ENCODE peak calls at places on chromosomes 16 and 17, in seven cellular contexts. One of them, this sample, is unnamed.

GRCh38 chr16:65202461-65202860 is 80.6 kb upstream of the CDH11 start:
- DNase-seq in A549: no peak
- DNase-seq in CD8-positive, alpha-beta T cell: no peak
- DNase-seq in AG10803: peak; percentile 44
- DNase-seq in endodermal cell: no peak
- DNase-seq in A673: peak; percentile 33
- DNase-seq in tibial nerve: no peak
- DNase-seq in this sample: no peak

GRCh38 chr16:86252596-86252995 is 257.7 kb upstream of the FOXF1 start:
- DNase-seq in A549: peak; percentile 35
- DNase-seq in A673: peak; percentile 32
- DNase-seq in endodermal cell: peak; percentile 91
- DNase-seq in tibial nerve: no peak
- DNase-seq in AG10803: peak; percentile 25
- DNase-seq in CD8-positive, alpha-beta T cell: no peak
- DNase-seq in this sample: peak; percentile 20

GRCh38 chr17:44636562-44636961 is 19.7 kb upstream of the MEIOC start:
- DNase-seq in tibial nerve: no peak
- DNase-seq in CD8-positive, alpha-beta T cell: no peak
- DNase-seq in A549: peak; percentile 69
- DNase-seq in endodermal cell: no peak
- DNase-seq in A673: peak; percentile 1
- DNase-seq in AG10803: peak; percentile 76
- DNase-seq in this sample: no peak

GRCh38 chr16:66923866-66924265 is 1.5 kb downstream of the RRAD start:
- DNase-seq in tibial nerve: no peak
- DNase-seq in CD8-positive, alpha-beta T cell: no peak
- DNase-seq in endodermal cell: no peak
- DNase-seq in A673: no peak
- DNase-seq in AG10803: no peak
- DNase-seq in A549: no peak
- DNase-seq in this sample: no peak

GRCh38 chr17:77235370-77236080 is 94.8 kb downstream of the SEC14L1 start:
- DNase-seq in AG10803: peak; percentile 96
- DNase-seq in endodermal cell: no peak
- DNase-seq in A673: peak; percentile 97
- DNase-seq in CD8-positive, alpha-beta T cell: no peak
- DNase-seq in tibial nerve: peak; percentile 50
- DNase-seq in A549: no peak
- DNase-seq in this sample: no peak

GRCh38 chr16:57612494-57612893 is 15.9 kb upstream of the ADGRG1 start:
- DNase-seq in A549: no peak
- DNase-seq in endodermal cell: peak; percentile 20
- DNase-seq in A673: no peak
- DNase-seq in tibial nerve: no peak
- DNase-seq in CD8-positive, alpha-beta T cell: no peak
- DNase-seq in AG10803: no peak
- DNase-seq in this sample: no peak

GRCh38 chr16:89701425-89702406 is at the start of gene SPATA2L:
- DNase-seq in A673: peak; percentile 97
- DNase-seq in tibial nerve: peak; percentile 62
- DNase-seq in A549: peak; percentile 95
- DNase-seq in CD8-positive, alpha-beta T cell: peak; percentile 95
- DNase-seq in AG10803: peak; percentile 61
- DNase-seq in endodermal cell: peak; percentile 99
- DNase-seq in this sample: peak; percentile 99

GRCh38 chr17:14156689-14157088 is 80.0 kb downstream of the CDRT15 start:
- DNase-seq in AG10803: peak; percentile 93
- DNase-seq in tibial nerve: no peak
- DNase-seq in A673: peak; percentile 9
- DNase-seq in CD8-positive, alpha-beta T cell: no peak
- DNase-seq in A549: no peak
- DNase-seq in endodermal cell: no peak
- DNase-seq in this sample: no peak

GRCh38 chr16:27444470-27444869 is 42.5 kb downstream of the IL21R start:
- DNase-seq in AG10803: no peak
- DNase-seq in endodermal cell: peak; percentile 17
- DNase-seq in A549: no peak
- DNase-seq in tibial nerve: no peak
- DNase-seq in A673: no peak
- DNase-seq in CD8-positive, alpha-beta T cell: no peak
- DNase-seq in this sample: no peak

GRCh38 chr16:79662673-79663313 is 62.3 kb upstream of the MAF start:
- DNase-seq in CD8-positive, alpha-beta T cell: no peak
- DNase-seq in A673: no peak
- DNase-seq in AG10803: no peak
- DNase-seq in A549: no peak
- DNase-seq in tibial nerve: no peak
- DNase-seq in endodermal cell: no peak
- DNase-seq in this sample: no peak

GRCh38 chr16:8798174-8798527 is 512 bp downstream of the PMM2 start:
- DNase-seq in A673: no peak
- DNase-seq in CD8-positive, alpha-beta T cell: no peak
- DNase-seq in A549: peak; percentile 7
- DNase-seq in endodermal cell: no peak
- DNase-seq in tibial nerve: no peak
- DNase-seq in AG10803: peak; percentile 37
- DNase-seq in this sample: no peak

GRCh38 chr17:44916059-44916780 is 920 bp upstream of the GFAP start:
- DNase-seq in endodermal cell: no peak
- DNase-seq in tibial nerve: no peak
- DNase-seq in A673: no peak
- DNase-seq in AG10803: peak; percentile 55
- DNase-seq in A549: no peak
- DNase-seq in CD8-positive, alpha-beta T cell: no peak
- DNase-seq in this sample: no peak

GRCh38 chr16:26273607-26274006 is 581.8 kb downstream of the HS3ST4 start:
- DNase-seq in AG10803: no peak
- DNase-seq in tibial nerve: no peak
- DNase-seq in A673: no peak
- DNase-seq in CD8-positive, alpha-beta T cell: no peak
- DNase-seq in A549: no peak
- DNase-seq in endodermal cell: no peak
- DNase-seq in this sample: no peak

GRCh38 chr17:58040386-58040785 is 33.3 kb upstream of the SRSF1 start:
- DNase-seq in A673: no peak
- DNase-seq in tibial nerve: no peak
- DNase-seq in AG10803: no peak
- DNase-seq in A549: no peak
- DNase-seq in endodermal cell: no peak
- DNase-seq in CD8-positive, alpha-beta T cell: no peak
- DNase-seq in this sample: no peak

GRCh38 chr16:19589771-19590302 is 34.3 kb downstream of the VPS35L start:
- DNase-seq in AG10803: peak; percentile 95
- DNase-seq in tibial nerve: no peak
- DNase-seq in CD8-positive, alpha-beta T cell: no peak
- DNase-seq in A549: peak; percentile 52
- DNase-seq in A673: no peak
- DNase-seq in endodermal cell: no peak
- DNase-seq in this sample: no peak

GRCh38 chr17:18851206-18851605 is 6.7 kb upstream of the PRPSAP2 start:
- DNase-seq in tibial nerve: no peak
- DNase-seq in endodermal cell: peak; percentile 41
- DNase-seq in A673: no peak
- DNase-seq in CD8-positive, alpha-beta T cell: no peak
- DNase-seq in AG10803: no peak
- DNase-seq in A549: peak; percentile 37
- DNase-seq in this sample: peak; percentile 7

GRCh38 chr17:19539841-19540311 is 6.2 kb downstream of the SLC47A1 start:
- DNase-seq in A549: no peak
- DNase-seq in endodermal cell: peak; percentile 43
- DNase-seq in A673: no peak
- DNase-seq in tibial nerve: no peak
- DNase-seq in CD8-positive, alpha-beta T cell: no peak
- DNase-seq in AG10803: no peak
- DNase-seq in this sample: no peak

GRCh38 chr16:49660647-49661046 is 195.3 kb downstream of the ZNF423 start:
- DNase-seq in AG10803: no peak
- DNase-seq in endodermal cell: no peak
- DNase-seq in tibial nerve: no peak
- DNase-seq in A673: peak; percentile 10
- DNase-seq in A549: no peak
- DNase-seq in CD8-positive, alpha-beta T cell: no peak
- DNase-seq in this sample: no peak

GRCh38 chr17:281365-281999 is 71.1 kb downstream of the RPH3AL start:
- DNase-seq in endodermal cell: no peak
- DNase-seq in A673: no peak
- DNase-seq in tibial nerve: no peak
- DNase-seq in CD8-positive, alpha-beta T cell: no peak
- DNase-seq in AG10803: no peak
- DNase-seq in A549: no peak
- DNase-seq in this sample: no peak

GRCh38 chr16:57266531-57267268 is 17.8 kb downstream of the PLLP start:
- DNase-seq in A549: no peak
- DNase-seq in AG10803: no peak
- DNase-seq in tibial nerve: no peak
- DNase-seq in A673: no peak
- DNase-seq in endodermal cell: no peak
- DNase-seq in CD8-positive, alpha-beta T cell: no peak
- DNase-seq in this sample: peak; percentile 25

GRCh38 chr16:22638393-22639206 is 127.9 kb downstream of the NPIPB5 start:
- DNase-seq in A673: no peak
- DNase-seq in endodermal cell: peak; percentile 38
- DNase-seq in A549: no peak
- DNase-seq in CD8-positive, alpha-beta T cell: no peak
- DNase-seq in AG10803: peak; percentile 88
- DNase-seq in tibial nerve: no peak
- DNase-seq in this sample: no peak

DNA sequence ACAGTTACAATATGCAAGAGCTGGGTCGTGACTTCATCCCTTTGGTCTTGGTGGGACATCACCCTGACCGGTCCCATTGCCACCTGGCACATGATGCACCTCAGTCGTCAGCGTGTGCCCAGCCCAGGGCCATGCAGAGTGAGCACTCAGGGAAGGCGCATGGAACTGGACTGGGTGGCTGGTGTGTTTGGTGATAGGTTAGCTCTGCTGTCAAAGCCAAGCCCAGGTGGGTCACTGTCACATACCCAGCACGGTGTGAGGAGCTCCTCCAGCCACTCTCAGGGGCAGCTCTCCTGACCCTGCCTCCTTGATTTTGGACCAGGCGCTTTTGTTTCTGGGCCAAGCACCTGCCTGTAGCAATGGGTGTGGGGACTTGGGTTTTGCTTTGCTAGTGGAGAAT is 180.9 kb downstream of the RAB11FIP4 start:
- DNase-seq in A549: no peak
- DNase-seq in tibial nerve: no peak
- DNase-seq in CD8-positive, alpha-beta T cell: no peak
- DNase-seq in endodermal cell: no peak
- DNase-seq in A673: no peak
- DNase-seq in AG10803: no peak
- DNase-seq in this sample: no peak
- TF ChIP-seq CTCF in A549: no peak
- TF ChIP-seq CTCF in tibial nerve: no peak
- TF ChIP-seq CTCF in CD8-positive, alpha-beta T cell: no peak
- TF ChIP-seq CTCF in endodermal cell: no peak
- TF ChIP-seq CTCF in A673: no peak
- TF ChIP-seq CTCF in AG10803: no peak
- TF ChIP-seq CTCF in this sample: no peak

DNA sequence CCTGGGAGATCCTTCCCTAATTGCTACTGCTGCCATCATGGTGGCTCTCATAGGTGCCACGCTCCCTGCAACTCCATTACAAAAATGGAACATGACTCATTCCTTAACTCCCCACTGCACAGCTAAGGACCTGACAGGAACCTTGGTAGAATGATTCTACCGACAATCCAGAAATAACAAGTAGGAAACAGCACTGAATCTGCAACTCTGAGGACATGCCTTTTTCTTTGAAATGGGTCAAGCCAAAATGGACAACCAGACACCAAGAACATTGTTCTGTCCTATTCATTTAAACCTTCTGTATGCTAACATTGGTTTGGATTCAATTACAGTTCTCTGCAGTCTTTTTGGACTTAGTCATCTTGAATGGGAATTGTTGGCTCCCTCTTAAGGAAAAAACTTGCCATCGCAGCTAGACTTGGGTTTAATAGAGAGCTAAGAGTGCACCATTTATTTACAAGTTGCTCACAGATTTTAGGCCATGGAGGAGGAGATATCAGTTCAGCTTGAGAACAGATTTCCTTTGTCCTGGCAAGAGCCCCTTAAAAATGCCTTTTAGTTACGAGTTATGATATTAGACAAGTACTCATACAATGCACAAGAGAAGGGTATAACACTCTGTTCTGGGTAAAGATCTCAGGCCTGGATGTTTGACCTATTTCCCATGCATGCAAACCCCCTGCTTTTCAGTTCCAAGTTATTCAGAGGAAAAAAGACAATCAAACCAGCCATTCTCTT is 20.9 kb upstream of the NSRP1 start:
- DNase-seq in endodermal cell: peak; percentile 78
- DNase-seq in tibial nerve: peak; percentile 47
- DNase-seq in CD8-positive, alpha-beta T cell: no peak
- DNase-seq in A549: peak; percentile 79
- DNase-seq in A673: peak; percentile 85
- DNase-seq in AG10803: peak; percentile 79
- DNase-seq in this sample: peak; percentile 41
- TF ChIP-seq CTCF in endodermal cell: peak; percentile 77
- TF ChIP-seq CTCF in tibial nerve: peak; percentile 48
- TF ChIP-seq CTCF in CD8-positive, alpha-beta T cell: peak; percentile 34
- TF ChIP-seq CTCF in A549: peak; percentile 46
- TF ChIP-seq CTCF in A673: peak; percentile 72
- TF ChIP-seq CTCF in AG10803: peak; percentile 80
- TF ChIP-seq CTCF in this sample: no peak

DNA sequence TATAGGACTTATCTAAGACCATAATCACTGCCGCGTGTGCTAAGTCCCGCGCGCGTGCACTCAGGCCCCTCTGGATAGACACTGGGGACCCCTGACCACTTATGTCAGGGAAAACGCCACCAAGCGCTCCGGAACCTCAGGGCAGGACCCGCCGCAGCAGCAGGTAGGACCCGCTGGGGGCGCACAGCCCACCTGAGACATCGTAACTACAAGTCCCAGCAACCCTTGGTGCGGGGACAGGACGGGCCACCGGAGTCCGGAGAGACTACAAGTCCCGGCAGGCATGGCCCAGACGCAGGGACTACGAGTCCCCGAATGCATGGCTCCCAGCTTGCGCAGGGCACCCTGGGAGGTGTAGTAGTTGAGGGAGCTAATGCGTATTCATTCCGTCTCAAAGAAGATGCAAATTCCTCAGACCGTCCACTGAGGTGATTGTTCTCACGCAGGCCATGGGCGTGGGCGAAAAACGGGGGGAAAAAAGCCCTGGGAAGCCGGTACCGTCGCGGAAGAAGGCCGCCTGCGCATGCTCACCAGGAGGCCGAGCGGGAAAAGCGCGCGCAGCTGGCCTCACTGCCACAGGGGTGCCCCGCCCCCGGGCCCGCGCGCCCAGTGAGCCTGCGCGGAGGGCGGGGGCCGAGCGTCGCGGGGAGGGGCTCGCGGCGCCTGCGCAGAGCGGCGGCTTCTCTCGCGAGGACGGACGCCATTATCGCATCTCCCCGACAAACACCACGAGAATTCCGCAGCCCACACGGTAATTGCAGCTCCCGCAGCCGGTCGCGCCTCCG is at the start of gene BANP:
- DNase-seq in AG10803: peak; percentile 98
- DNase-seq in A549: peak; percentile 100
- DNase-seq in CD8-positive, alpha-beta T cell: peak; percentile 94
- DNase-seq in A673: peak; percentile 99
- DNase-seq in tibial nerve: peak; percentile 92
- DNase-seq in endodermal cell: peak; percentile 99
- DNase-seq in this sample: peak; percentile 99
- TF ChIP-seq CTCF in AG10803: no peak
- TF ChIP-seq CTCF in A549: peak; percentile 14
- TF ChIP-seq CTCF in CD8-positive, alpha-beta T cell: peak; percentile 41
- TF ChIP-seq CTCF in A673: peak; percentile 48
- TF ChIP-seq CTCF in tibial nerve: peak; percentile 32
- TF ChIP-seq CTCF in endodermal cell: peak; percentile 83
- TF ChIP-seq CTCF in this sample: peak; percentile 70

GRCh38 chr17:37844977-37845293 is 79.3 kb upstream of the TBC1D3K start:
- DNase-seq in A673: no peak
- DNase-seq in endodermal cell: no peak
- DNase-seq in AG10803: no peak
- DNase-seq in CD8-positive, alpha-beta T cell: no peak
- DNase-seq in A549: no peak
- DNase-seq in tibial nerve: no peak
- DNase-seq in this sample: no peak
- TF ChIP-seq CTCF in A673: peak; percentile 1
- TF ChIP-seq CTCF in endodermal cell: no peak
- TF ChIP-seq CTCF in AG10803: no peak
- TF ChIP-seq CTCF in CD8-positive, alpha-beta T cell: peak; percentile 36
- TF ChIP-seq CTCF in A549: no peak
- TF ChIP-seq CTCF in tibial nerve: no peak
- TF ChIP-seq CTCF in this sample: no peak

This sample was measured in Calu3.